ENCODE peak calls at places on chromosomes 16 and 17, in five cellular contexts. R, Q, L, K and M are unnamed samples.

GRCh38 chr17:34990921-34991365 is 10.6 kb downstream of the LIG3 start:
- DNase-seq in R (no peak), Q (no peak), L (no peak), K (no peak), M (no peak)

GRCh38 chr17:45783593-45784292 is 377 bp upstream of the CRHR1 start:
- DNase-seq in R (no peak), Q (peak), L (peak), K (peak), M (no peak)

GRCh38 chr16:27432600-27432957 is 30.6 kb downstream of the IL21R start:
- DNase-seq in R (peak), Q (no peak), L (no peak), K (no peak), M (no peak)

GRCh38 chr17:27895940-27896535 is 2.9 kb upstream of the LYRM9 start:
- DNase-seq in R (no peak), Q (no peak), L (no peak), K (no peak), M (no peak)

GRCh38 chr17:39742856-39743436 is 5.2 kb downstream of the GRB7 start:
- DNase-seq in R (no peak), Q (peak), L (no peak), K (no peak), M (no peak)

GRCh38 chr16:57688487-57688986 is 6.1 kb upstream of the DRC7 start:
- DNase-seq in R (no peak), Q (no peak), L (no peak), K (no peak), M (no peak)

GRCh38 chr17:51322390-51323029 is 62.2 kb downstream of the UTP18 start:
- DNase-seq in R (no peak), Q (no peak), L (peak), K (no peak), M (peak)

GRCh38 chr17:39596543-39597267 is 11.0 kb downstream of the NEUROD2 start:
- DNase-seq in R (no peak), Q (no peak), L (no peak), K (no peak), M (no peak)

GRCh38 chr17:41786227-41787020 is at the start of gene JUP:
- DNase-seq in R (peak), Q (peak), L (peak), K (peak), M (peak)

GRCh38 chr17:65604070-65604469 is 42.6 kb upstream of the AXIN2 start:
- DNase-seq in R (no peak), Q (no peak), L (peak), K (no peak), M (no peak)

GRCh38 chr16:60636117-60636516 is 1400.1 kb downstream of the CDH8 start:
- DNase-seq in R (no peak), Q (no peak), L (no peak), K (no peak), M (no peak)

GRCh38 chr17:2063306-2064146 is 8.6 kb downstream of the HIC1 start:
- DNase-seq in R (no peak), Q (no peak), L (peak), K (no peak), M (no peak)

GRCh38 chr17:77266891-77267341 is 126.1 kb downstream of the SEC14L1 start:
- DNase-seq in R (no peak), Q (no peak), L (no peak), K (no peak), M (no peak)

GRCh38 chr16:31754998-31755615 is 118.5 kb upstream of the ZNF267 start:
- DNase-seq in R (no peak), Q (no peak), L (no peak), K (no peak), M (no peak)

GRCh38 chr16:76535-77272 is 1.3 kb upstream of the MPG start:
- DNase-seq in R (peak), Q (peak), L (peak), K (no peak), M (no peak)